ENCODE peak calls at places on chromosomes 3 and 15, in ten cellular contexts. I, R, M, B, K, W, X, H, P and V are unnamed samples.

GRCh38 chr3:9875448-9875847 is 4.6 kb downstream of the CIDEC start:
- DNase-seq in I (no peak), B (no peak), W (no peak), K (no peak), X (no peak), P (no peak), H (no peak), M (no peak), R (no peak), V (no peak)

GRCh38 chr3:188236241-188236640 is 82.3 kb downstream of the LPP start:
- DNase-seq in B (no peak), H (no peak), P (no peak), K (no peak), I (no peak), W (no peak), M (no peak), R (no peak), X (no peak), V (no peak)

GRCh38 chr15:93031103-93031464 is 57.9 kb downstream of the RGMA start:
- DNase-seq in B (no peak), K (no peak), I (no peak), X (no peak), P (no peak), H (no peak), W (no peak), M (no peak), R (no peak), V (no peak)

GRCh38 chr3:126880898-126881297 is 102.0 kb upstream of the PLXNA1 start:
- DNase-seq in X (no peak), I (no peak), H (no peak), W (no peak), R (no peak), B (no peak), P (no peak), K (no peak), M (peak), V (no peak)

GRCh38 chr3:53812434-53812833 is 33.8 kb downstream of the CHDH start:
- DNase-seq in B (no peak), P (no peak), H (no peak), I (no peak), M (no peak), X (no peak), K (no peak), R (no peak), W (no peak), V (no peak)

GRCh38 chr15:65304393-65305143 is at the start of gene RNU5B-1:
- DNase-seq in W (peak), K (peak), M (peak), R (peak), B (peak), H (peak), P (peak), X (peak), I (peak), V (peak)

GRCh38 chr15:22229971-22230815 is 149.9 kb downstream of the OR4M2 start:
- DNase-seq in I (no peak), X (no peak), B (no peak), M (no peak), R (no peak), H (no peak), W (no peak), P (no peak), K (no peak), V (no peak)

GRCh38 chr3:73418636-73419035 is 206.1 kb downstream of the PDZRN3 start:
- DNase-seq in P (no peak), I (no peak), M (no peak), R (no peak), X (no peak), H (no peak), W (no peak), B (no peak), K (no peak), V (no peak)

GRCh38 chr3:138461246-138461645 is 26.8 kb downstream of the ESYT3 start:
- DNase-seq in H (no peak), X (no peak), R (no peak), M (no peak), P (no peak), K (no peak), I (no peak), W (peak), B (no peak), V (no peak)

GRCh38 chr15:77187751-77188464 is 117.0 kb upstream of the TSPAN3 start:
- DNase-seq in R (peak), X (peak), H (no peak), W (no peak), I (peak), K (peak), M (peak), P (peak), B (peak), V (no peak)

GRCh38 chr15:30958219-30958618 is 33.2 kb downstream of the MTMR10 start:
- DNase-seq in P (no peak), I (no peak), B (no peak), M (no peak), W (no peak), R (no peak), K (no peak), H (no peak), X (no peak), V (no peak)

GRCh38 chr15:73050561-73051297 is 1.5 kb upstream of the NEO1 start:
- DNase-seq in R (no peak), M (no peak), I (no peak), B (no peak), K (no peak), X (no peak), W (no peak), H (no peak), P (no peak), V (no peak)

GRCh38 chr3:59809750-59810444 is 760.1 kb upstream of the CFAP20DC start:
- DNase-seq in X (peak), P (peak), R (peak), M (no peak), W (peak), I (no peak), H (no peak), B (peak), K (no peak), V (peak)

GRCh38 chr15:92882697-92883642 is 17.2 kb upstream of the CHD2 start:
- DNase-seq in W (peak), B (no peak), X (no peak), R (no peak), I (no peak), H (peak), K (peak), P (no peak), M (peak), V (no peak)

GRCh38 chr15:31267161-31268107 is 59.2 kb upstream of the KLF13 start:
- DNase-seq in W (no peak), B (no peak), R (no peak), H (peak), I (peak), M (peak), P (no peak), X (no peak), K (peak), V (no peak)

DNA sequence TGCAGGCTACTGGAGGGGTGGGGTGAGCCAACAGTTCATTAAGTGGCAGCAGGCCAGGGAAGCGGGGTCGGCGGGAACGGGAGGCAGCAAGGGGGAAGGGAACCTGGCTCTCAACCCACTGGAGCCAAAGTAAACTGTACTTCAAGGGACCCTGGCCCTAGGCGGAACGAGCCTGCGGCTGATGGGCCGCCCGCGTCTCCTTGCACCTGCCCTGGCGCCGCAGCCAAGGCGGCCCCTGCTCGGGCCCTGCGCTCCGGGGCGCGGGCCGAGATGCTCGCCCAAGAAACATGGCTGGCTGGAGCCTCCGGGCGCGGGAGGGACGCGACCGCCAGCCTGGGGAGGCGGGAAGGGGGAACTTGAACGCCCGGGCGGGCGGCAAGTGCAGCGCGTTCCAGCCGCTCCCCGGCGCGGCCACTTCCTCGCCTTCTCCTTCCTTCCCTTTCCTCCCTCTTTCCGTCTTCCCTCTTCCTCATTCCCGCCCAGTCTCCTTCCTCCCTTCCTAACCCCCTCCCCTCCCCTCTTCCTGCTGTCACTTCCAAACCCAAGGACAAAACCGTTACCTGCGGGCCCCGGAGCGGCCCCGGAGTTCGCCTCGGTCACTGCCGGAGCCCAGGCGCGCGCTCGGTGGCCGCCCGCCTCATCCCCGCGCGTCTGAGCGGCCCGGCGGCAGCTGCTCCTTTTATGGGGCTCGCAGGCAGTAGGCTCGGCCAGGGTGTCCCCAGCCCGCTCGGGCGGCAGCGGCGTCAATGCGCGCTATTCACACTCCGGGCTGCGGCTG is 489.7 kb downstream of the MAGI1 start:
- DNase-seq in K (peak), P (peak), R (peak), H (peak), I (no peak), X (no peak), M (no peak), B (no peak), W (peak), V (no peak)
- H3K4me3 ChIP-seq in K (peak), P (peak), R (peak), H (peak), I (peak), X (peak), M (no peak), B (peak), W (peak), V (peak)

DNA sequence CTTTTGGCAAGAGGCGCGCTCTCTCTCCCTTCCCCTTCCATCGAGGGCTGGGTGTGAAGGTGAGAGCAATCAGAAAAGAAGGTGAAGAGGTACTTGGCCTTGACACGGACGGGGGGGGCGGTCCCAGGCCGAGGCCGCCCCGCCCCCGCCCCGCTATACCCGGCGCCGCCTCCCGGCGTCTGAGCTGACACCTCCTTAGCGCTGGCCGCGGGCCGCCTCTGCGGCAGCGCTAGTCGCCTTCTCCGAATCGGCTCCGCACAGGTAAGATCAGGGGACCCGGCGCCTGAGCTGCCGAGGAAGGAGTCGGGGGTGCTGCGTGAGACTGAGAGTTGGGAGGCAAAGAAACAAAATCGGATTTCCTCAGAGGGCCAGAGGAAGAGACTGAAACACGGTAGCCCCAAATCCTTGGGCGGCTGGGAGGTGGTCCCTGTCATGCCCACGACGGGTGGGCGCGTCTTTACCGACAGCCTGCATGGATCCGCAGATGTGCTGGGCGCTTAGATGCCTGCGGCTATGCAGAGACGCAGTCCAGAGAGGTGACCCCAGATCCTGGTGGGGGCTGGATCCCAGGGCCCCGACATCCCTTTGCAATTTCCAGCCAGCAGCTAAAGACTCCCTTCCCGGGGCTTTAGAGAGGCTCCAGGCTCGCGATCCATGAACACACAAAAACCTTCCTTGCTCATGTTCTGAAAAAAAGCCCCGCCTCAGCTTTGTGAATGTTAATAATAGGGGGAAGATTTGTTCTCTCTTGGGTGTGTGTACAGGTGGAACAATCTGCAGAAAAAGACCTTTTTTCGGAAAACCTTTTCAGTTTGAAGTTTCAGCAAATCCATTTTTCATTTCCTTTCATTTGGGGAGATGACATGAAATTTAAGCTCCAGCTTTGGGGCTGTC is at the start of gene ENTPD3:
- DNase-seq in P (no peak), M (no peak), W (peak), I (no peak), R (peak), B (no peak), X (no peak), H (no peak), K (peak), V (no peak)
- H3K4me3 ChIP-seq in P (peak), M (no peak), W (peak), I (peak), R (peak), B (peak), X (peak), H (peak), K (peak), V (peak)

GRCh38 chr15:60660290-60661051 is 181.5 kb upstream of the ICE2 start:
- DNase-seq in X (peak), H (no peak), K (no peak), B (peak), R (peak), P (peak), I (peak), W (peak), M (no peak), V (peak)
- H3K4me3 ChIP-seq in X (no peak), H (no peak), K (no peak), B (no peak), R (no peak), P (no peak), I (no peak), W (no peak), M (no peak), V (no peak)

GRCh38 chr3:119781330-119782198 is at the start of gene NR1I2:
- DNase-seq in R (no peak), P (no peak), B (no peak), K (peak), H (no peak), W (peak), X (no peak), I (no peak), M (peak), V (no peak)

GRCh38 chr3:119783883-119784282 is 2.0 kb downstream of the NR1I2 start:
- DNase-seq in I (no peak), M (peak), R (no peak), H (no peak), B (no peak), X (no peak), K (no peak), W (no peak), P (no peak), V (no peak)

GRCh38 chr3:119783255-119783654 is 1.4 kb downstream of the NR1I2 start:
- DNase-seq in W (no peak), X (no peak), B (no peak), I (no peak), K (no peak), R (no peak), P (no peak), M (peak), H (no peak), V (no peak)

GRCh38 chr3:119779731-119780383 is 2.0 kb upstream of the NR1I2 start:
- DNase-seq in X (no peak), P (no peak), B (no peak), W (no peak), I (no peak), K (no peak), R (no peak), H (no peak), M (peak), V (no peak)

GRCh38 chr3:119782435-119782834 is 534 bp downstream of the NR1I2 start:
- DNase-seq in P (no peak), H (no peak), M (no peak), X (no peak), K (no peak), B (no peak), R (no peak), W (no peak), I (no peak), V (no peak)
- H3K4me3 ChIP-seq in P (no peak), H (no peak), M (no peak), X (no peak), K (peak), B (no peak), R (no peak), W (no peak), I (no peak), V (no peak)